ENCODE peak calls at places on chromosomes 5 and 9, in eight cellular contexts. N, A, C, P, Q, B, E and V are unnamed samples.

GRCh38 chr9:16664211-16664610 is 206.3 kb downstream of the BNC2 start:
- DNase-seq in A (no peak), E (no peak), N (no peak), P (no peak), B (no peak), Q (no peak), C (no peak), V (no peak)

GRCh38 chr5:82165740-82166530 is 112.2 kb downstream of the RPS23 start:
- DNase-seq in C (peak; percentile 85), E (peak; percentile 49), N (peak; percentile 98), Q (peak; percentile 55), P (peak; percentile 59), A (no peak), B (peak; percentile 60), V (no peak)

GRCh38 chr5:35229076-35230042 is 928 bp downstream of the PRLR start:
- DNase-seq in E (peak; percentile 73), C (no peak), N (no peak), B (peak; percentile 93), P (no peak), A (no peak), Q (no peak), V (peak; percentile 49)

GRCh38 chr9:4126184-4126865 is 173.5 kb downstream of the GLIS3 start:
- DNase-seq in N (no peak), A (no peak), Q (no peak), C (peak; percentile 58), P (no peak), B (no peak), E (no peak), V (no peak)

GRCh38 chr5:140588311-140589070 is 23.9 kb downstream of the SLC35A4 start:
- DNase-seq in B (no peak), P (no peak), Q (no peak), E (no peak), N (no peak), A (no peak), C (no peak), V (no peak)

GRCh38 chr9:127075592-127076380 is 46.6 kb downstream of the ANGPTL2 start:
- DNase-seq in C (no peak), Q (no peak), P (no peak), E (no peak), N (no peak), B (no peak), A (no peak), V (no peak)

GRCh38 chr9:92558612-92559374 is 23.0 kb upstream of the ECM2 start:
- DNase-seq in A (no peak), P (peak; percentile 25), B (peak; percentile 57), C (no peak), E (peak; percentile 68), N (no peak), Q (no peak), V (no peak)

GRCh38 chr5:71957431-71957934 is 149.8 kb upstream of the MAP1B start:
- DNase-seq in A (no peak), B (no peak), E (no peak), P (no peak), N (no peak), Q (no peak), C (no peak), V (no peak)

GRCh38 chr5:83711982-83712601 is 8.6 kb downstream of the HAPLN1 start:
- DNase-seq in B (peak; percentile 78), N (peak; percentile 10), E (peak; percentile 70), C (no peak), A (no peak), P (no peak), Q (peak; percentile 17), V (peak; percentile 22)

GRCh38 chr5:139807647-139808030 is 12.0 kb downstream of the PSD2 start:
- DNase-seq in A (no peak), C (no peak), B (no peak), N (no peak), P (no peak), Q (no peak), E (no peak), V (no peak)

GRCh38 chr9:129400971-129401622 is 219.8 kb downstream of the C9orf50 start:
- DNase-seq in Q (no peak), P (no peak), C (no peak), A (no peak), N (no peak), E (no peak), B (no peak), V (no peak)

GRCh38 chr5:65986050-65986451 is 59.7 kb downstream of the ERBIN start:
- DNase-seq in E (no peak), N (peak; percentile 49), P (no peak), C (peak; percentile 39), Q (no peak), B (no peak), A (no peak), V (no peak)

GRCh38 chr9:136791466-136792276 is 527 bp downstream of the TMEM141 start:
- DNase-seq in A (peak; percentile 58), E (peak; percentile 86), C (no peak), Q (peak; percentile 56), B (peak; percentile 96), P (peak; percentile 40), N (no peak), V (peak; percentile 78)

GRCh38 chr9:114289571-114290481 is 33.1 kb upstream of the ORM1 start:
- DNase-seq in E (no peak), N (no peak), B (peak; percentile 40), P (peak; percentile 12), Q (no peak), C (no peak), A (no peak), V (no peak)

GRCh38 chr5:170751631-170752030 is 31.9 kb upstream of the GABRP start:
- DNase-seq in B (peak; percentile 30), Q (no peak), C (no peak), A (no peak), E (no peak), P (no peak), N (no peak), V (no peak)

GRCh38 chr9:15101046-15101445 is 190.8 kb upstream of the FREM1 start:
- DNase-seq in Q (no peak), E (no peak), A (no peak), P (no peak), N (peak; percentile 18), B (no peak), C (no peak), V (no peak)

GRCh38 chr9:35827486-35827885 is 1.0 kb downstream of the FAM221B start:
- DNase-seq in A (no peak), N (no peak), B (no peak), P (no peak), Q (no peak), C (no peak), E (no peak), V (no peak)

GRCh38 chr9:121625590-121625989 is 25.8 kb upstream of the DAB2IP start:
- DNase-seq in N (no peak), B (no peak), A (no peak), Q (no peak), C (no peak), P (no peak), E (no peak), V (no peak)